ENCODE peak calls at places on chromosome 11, in seven cellular contexts. C, Z, M, K, N, Y and H are unnamed samples.
A peak's percentile ranks its signal among the peaks of the same experiment; 100 is the strongest.

GRCh38 chr11:131754671-131755070 is 384.3 kb downstream of the NTM start:
- DNase-seq in C (no peak), Z (no peak), M (no peak), K (no peak), N (no peak), Y (no peak), H (no peak)

GRCh38 chr11:18172686-18173085 is at the start of gene MRGPRX4:
- DNase-seq in C (no peak), Z (no peak), M (no peak), K (no peak), N (no peak), Y (no peak), H (no peak)

GRCh38 chr11:40384991-40385390 is 1074.5 kb downstream of the LRRC4C start:
- DNase-seq in C (no peak), Z (no peak), M (no peak), K (no peak), N (no peak), Y (no peak), H (no peak)

GRCh38 chr11:120432056-120433018 is 79.2 kb upstream of the GRIK4 start:
- DNase-seq in C (peak; percentile 96), Z (no peak), M (peak; percentile 33), K (peak; percentile 63), N (no peak), Y (no peak), H (peak; percentile 100)

GRCh38 chr11:64874308-64874707 is 4.1 kb downstream of the EHD1 start:
- DNase-seq in C (no peak), Z (no peak), M (no peak), K (no peak), N (no peak), Y (no peak), H (no peak)

GRCh38 chr11:125275905-125276634 is 111.5 kb downstream of the PKNOX2 start:
- DNase-seq in C (no peak), Z (no peak), M (no peak), K (no peak), N (no peak), Y (no peak), H (no peak)

GRCh38 chr11:36149538-36150242 is 139.5 kb downstream of the COMMD9 start:
- DNase-seq in C (peak; percentile 99), Z (no peak), M (peak; percentile 31), K (peak; percentile 62), N (peak; percentile 68), Y (no peak), H (peak; percentile 98)

GRCh38 chr11:12786891-12787290 is 112.7 kb downstream of the TEAD1 start:
- DNase-seq in C (no peak), Z (no peak), M (no peak), K (no peak), N (no peak), Y (no peak), H (no peak)